ENCODE peak calls at places on chromosome 2, in ten cellular contexts. B is hepatocyte, Q is sigmoid colon, O is neural progenitor cell, G is thoracic aorta, D is endodermal cell, Y is HCT116, L is right lobe of liver, P is thyroid gland, I is adrenal gland. M is an unnamed sample.
A peak's percentile ranks its signal among the peaks of the same experiment; 100 is the strongest.

GRCh38 chr2:20421988-20422678 is 24.7 kb upstream of the RHOB start:
- DNase-seq in B (no peak), Q (peak; percentile 97), O (no peak), G (peak; percentile 93), D (no peak), Y (no peak), L (peak; percentile 95), P (peak; percentile 100), I (peak; percentile 96), M (peak; percentile 95)

GRCh38 chr2:190465060-190465459 is 56.9 kb downstream of the MFSD6 start:
- DNase-seq in B (no peak), Q (no peak), O (no peak), G (no peak), D (no peak), Y (no peak), L (no peak), P (no peak), I (no peak), M (no peak)

GRCh38 chr2:174172802-174173355 is 75.5 kb downstream of the OLA1 start:
- DNase-seq in B (no peak), Q (no peak), O (no peak), G (no peak), D (no peak), Y (no peak), L (no peak), P (no peak), I (no peak), M (no peak)

GRCh38 chr2:175207741-175208438 is 26.4 kb upstream of the ATP5MC3 start:
- DNase-seq in B (no peak), Q (no peak), O (no peak), G (no peak), D (no peak), Y (no peak), L (peak; percentile 24), P (peak; percentile 71), I (no peak), M (no peak)

GRCh38 chr2:172361360-172361759 is 66.0 kb upstream of the ITGA6 start:
- DNase-seq in B (no peak), Q (no peak), O (no peak), G (no peak), D (no peak), Y (no peak), L (no peak), P (no peak), I (no peak), M (no peak)

GRCh38 chr2:219398721-219399333 is 11.1 kb upstream of the DNPEP start:
- DNase-seq in B (peak; percentile 66), Q (no peak), O (no peak), G (no peak), D (no peak), Y (no peak), L (no peak), P (no peak), I (no peak), M (no peak)

GRCh38 chr2:203077458-203077857 is 62.8 kb downstream of the NBEAL1 start:
- DNase-seq in B (no peak), Q (no peak), O (no peak), G (no peak), D (no peak), Y (no peak), L (no peak), P (no peak), I (no peak), M (no peak)

GRCh38 chr2:197240018-197240712 is 70.4 kb downstream of the ANKRD44 start:
- DNase-seq in B (no peak), Q (no peak), O (no peak), G (no peak), D (no peak), Y (no peak), L (no peak), P (no peak), I (no peak), M (no peak)

GRCh38 chr2:127770973-127771735 is 39.8 kb downstream of the WDR33 start:
- DNase-seq in B (peak; percentile 36), Q (no peak), O (no peak), G (no peak), D (no peak), Y (no peak), L (no peak), P (no peak), I (no peak), M (no peak)

GRCh38 chr2:2848198-2848597 is 517.1 kb upstream of the MYT1L start:
- DNase-seq in B (no peak), Q (no peak), O (no peak), G (no peak), D (no peak), Y (no peak), L (no peak), P (no peak), I (no peak), M (no peak)

GRCh38 chr2:2850218-2850850 is 519.3 kb upstream of the MYT1L start:
- DNase-seq in B (no peak), Q (no peak), O (no peak), G (no peak), D (no peak), Y (no peak), L (no peak), P (no peak), I (no peak), M (no peak)

GRCh38 chr2:2850891-2851290 is 519.8 kb upstream of the MYT1L start:
- DNase-seq in B (no peak), Q (no peak), O (no peak), G (no peak), D (no peak), Y (no peak), L (no peak), P (no peak), I (no peak), M (no peak)

GRCh38 chr2:2848621-2849443 is 517.8 kb upstream of the MYT1L start:
- DNase-seq in B (peak; percentile 33), Q (no peak), O (peak; percentile 51), G (no peak), D (no peak), Y (no peak), L (no peak), P (no peak), I (no peak), M (no peak)

DNA sequence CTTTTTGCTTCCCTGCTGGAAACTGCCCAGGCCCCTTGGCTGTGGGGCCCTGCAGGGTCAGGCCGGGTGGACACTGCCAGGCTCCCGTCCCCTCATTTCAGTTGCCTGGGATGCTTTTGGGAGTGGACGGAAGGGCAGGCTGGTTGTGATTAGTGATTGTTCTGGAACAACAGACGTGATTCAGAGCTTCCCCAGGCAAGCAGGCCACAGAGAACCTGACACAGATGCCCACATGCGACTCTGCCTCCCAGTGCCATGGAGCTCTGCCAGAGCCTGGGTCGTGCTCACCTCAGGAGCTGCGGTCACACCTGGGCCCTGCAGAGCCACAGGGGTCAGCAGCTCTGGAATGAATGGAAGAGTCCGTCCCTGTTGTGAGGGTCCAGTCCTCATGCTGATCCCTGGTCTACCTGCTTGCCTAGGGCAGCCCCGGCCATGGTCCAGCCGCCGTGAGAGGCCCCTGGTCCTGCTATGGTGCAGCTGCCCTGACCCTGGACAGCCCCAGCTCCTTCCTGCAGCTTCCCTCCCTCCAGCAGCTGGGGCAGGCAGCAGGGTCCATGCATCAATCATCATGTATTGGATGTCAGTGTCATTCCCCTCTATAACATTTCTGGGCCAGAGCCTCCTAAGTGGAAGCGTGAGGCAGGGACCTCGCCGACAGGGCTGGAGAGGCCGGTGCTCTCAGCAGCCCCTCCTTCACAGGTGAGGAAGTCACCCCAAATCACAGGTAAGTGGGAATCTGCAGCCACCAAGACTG is 518.6 kb upstream of the MYT1L start:
- DNase-seq in B (no peak), Q (no peak), O (no peak), G (no peak), D (no peak), Y (no peak), L (no peak), P (no peak), I (no peak), M (no peak)
- H3K4me1 ChIP-seq in B (no peaks in the 10 kb centered on the region), Q (peaks cover 6% of the 10 kb centered on the region), O (peaks cover 24% of the 10 kb centered on the region), G (no peaks in the 10 kb centered on the region), D (no peaks in the 10 kb centered on the region), Y (peaks cover 12% of the 10 kb centered on the region), L (no peaks in the 10 kb centered on the region), P (no peaks in the 10 kb centered on the region), I (no peaks in the 10 kb centered on the region), M (peaks cover 3% of the 10 kb centered on the region)

DNA sequence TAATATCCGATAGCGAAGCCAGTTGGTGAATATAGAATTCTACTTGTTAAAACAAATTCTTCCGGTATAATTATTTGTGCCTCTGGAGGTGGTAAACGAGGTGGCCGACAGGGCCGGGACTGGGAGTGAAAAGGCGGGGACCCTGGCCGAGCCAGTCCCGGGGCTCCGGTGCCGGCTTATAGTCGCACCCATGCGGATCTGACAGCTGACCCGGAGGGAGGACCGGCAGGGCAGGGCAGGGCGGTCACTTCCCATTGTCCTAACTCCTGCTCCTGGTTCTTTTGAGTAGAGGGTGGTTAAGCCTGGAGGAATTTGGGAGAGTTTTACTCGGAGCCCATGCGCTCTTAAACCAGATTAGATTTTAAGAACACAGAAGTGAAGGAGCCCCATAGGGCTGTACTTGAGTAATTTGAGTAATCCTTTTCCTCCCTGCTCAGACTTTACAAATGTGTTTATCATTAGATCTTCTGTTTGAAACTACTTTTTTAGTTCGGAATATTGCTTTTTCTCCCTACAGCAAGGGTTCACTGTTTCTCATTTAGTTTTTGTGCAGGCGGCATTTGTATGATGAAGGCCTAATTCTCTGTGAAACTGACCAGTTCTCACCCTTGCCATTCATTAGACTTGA is 1.8 kb downstream of the B3GNT2 start:
- DNase-seq in B (peak; percentile 43), Q (no peak), O (peak; percentile 92), G (no peak), D (peak; percentile 81), Y (no peak), L (peak; percentile 62), P (peak; percentile 78), I (peak; percentile 60), M (peak; percentile 75)
- TF ChIP-seq CTCF in B (no peak), Q (no peak), O (no peak), G (no peak), D (no peak), Y (peak; percentile 2), L (no peak), P (no peak), I (no peak), M (no peak)

DNA sequence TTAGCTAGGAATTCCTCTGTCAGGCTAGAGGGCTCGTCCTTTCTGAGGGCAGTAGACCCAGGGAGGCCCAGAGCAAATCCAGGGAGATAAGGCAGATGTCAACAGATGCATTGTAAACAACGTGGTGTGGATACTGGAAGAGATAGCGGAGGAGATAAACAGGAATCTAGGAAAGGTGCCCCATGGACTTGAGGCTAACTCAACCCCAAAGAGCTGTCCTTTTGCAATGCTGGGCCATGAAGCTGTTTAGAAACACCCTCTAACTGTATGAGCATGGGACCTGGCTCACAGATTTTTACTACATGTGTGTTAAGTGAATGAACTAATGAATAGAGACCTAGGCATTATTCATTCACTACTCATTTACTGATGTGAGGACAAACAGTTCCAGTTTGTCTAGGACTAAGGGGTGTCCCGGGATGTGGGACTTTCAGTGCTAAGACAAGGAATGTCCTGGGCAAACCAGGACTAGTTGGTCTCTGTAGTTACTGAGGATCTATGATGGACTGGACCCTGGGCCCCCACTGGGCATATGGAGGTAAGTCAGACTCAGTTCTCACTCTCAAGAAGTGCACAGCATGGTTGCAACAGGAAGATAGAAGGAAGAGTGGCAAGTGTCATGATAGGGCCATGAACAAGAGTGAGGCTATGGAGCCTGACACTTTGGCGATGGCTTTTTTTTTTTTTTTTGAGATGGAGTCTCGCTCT is 128.0 kb downstream of the MYCN start:
- DNase-seq in B (peak; percentile 35), Q (no peak), O (no peak), G (no peak), D (peak; percentile 68), Y (no peak), L (no peak), P (no peak), I (no peak), M (no peak)
- H3K4me1 ChIP-seq in B (peaks cover 33% of the 10 kb centered on the region), Q (no peaks in the 10 kb centered on the region), O (peaks cover 19% of the 10 kb centered on the region), G (no peaks in the 10 kb centered on the region), D (peaks cover 28% of the 10 kb centered on the region), Y (no peaks in the 10 kb centered on the region), L (no peaks in the 10 kb centered on the region), P (no peaks in the 10 kb centered on the region), I (peaks cover 5% of the 10 kb centered on the region), M (no peaks in the 10 kb centered on the region)

GRCh38 chr2:208407667-208408066 is 1.1 kb downstream of the PTH2R start:
- DNase-seq in B (peak; percentile 38), Q (no peak), O (peak; percentile 43), G (no peak), D (peak; percentile 69), Y (no peak), L (no peak), P (peak; percentile 5), I (no peak), M (no peak)
- TF ChIP-seq CTCF in B (peak; percentile 61), Q (no peak), O (peak; percentile 70), G (no peak), D (peak; percentile 79), Y (no peak), L (peak; percentile 17), P (no peak), I (no peak), M (no peak)